ENCODE peak calls at places on chromosomes 5 and 9, in nine cellular contexts. X is upper lobe of right lung, D is right cardiac atrium, W is mucosa of descending colon, U is PC-3, E is left lung, H is thoracic aorta, N is right lobe of liver, T is A549. L is an unnamed sample. For H3K4me1, the result is how much of the 10 kb centered on the place peaks cover.

GRCh38 chr9:37806271-37806670 is 5.7 kb downstream of the DCAF10 start:
- ATAC-seq in D (no peak), X (no peak), U (no peak), W (peak), T (peak), E (no peak), N (no peak), H (no peak), L (no peak)

GRCh38 chr5:1315018-1315708 is 20.3 kb upstream of the TERT start:
- ATAC-seq in T (no peak), W (peak), E (no peak), N (no peak), U (no peak), H (no peak), D (no peak), X (no peak), L (no peak)

GRCh38 chr9:136052991-136053756 is 41.9 kb downstream of the NACC2 start:
- ATAC-seq in W (peak), H (no peak), D (peak), N (no peak), X (no peak), U (no peak), T (peak), E (peak), L (no peak)

GRCh38 chr5:95927927-95928723 is 33.5 kb downstream of the ELL2 start:
- ATAC-seq in E (no peak), H (no peak), X (no peak), T (no peak), D (no peak), W (no peak), N (no peak), U (no peak), L (no peak)

GRCh38 chr5:118407958-118408357 is 580.4 kb downstream of the DTWD2 start:
- ATAC-seq in T (no peak), N (no peak), E (no peak), X (no peak), U (no peak), D (no peak), W (no peak), H (no peak), L (no peak)

GRCh38 chr5:34524123-34524522 is 132.0 kb upstream of the RAI14 start:
- ATAC-seq in W (peak), T (peak), X (peak), N (no peak), E (peak), H (peak), U (peak), D (no peak), L (no peak)

GRCh38 chr5:128644863-128645262 is 106.8 kb upstream of the FBN2 start:
- ATAC-seq in H (no peak), D (no peak), E (no peak), U (peak), X (no peak), N (no peak), T (no peak), W (no peak), L (no peak)

GRCh38 chr5:26569929-26570258 is 468.5 kb downstream of the CDH9 start:
- ATAC-seq in W (no peak), T (no peak), H (no peak), D (no peak), N (peak), E (no peak), X (peak), U (no peak), L (no peak)

GRCh38 chr5:14945450-14945849 is 73.9 kb upstream of the ANKH start:
- ATAC-seq in N (no peak), W (no peak), E (no peak), X (no peak), T (no peak), H (no peak), D (no peak), U (no peak), L (no peak)

GRCh38 chr9:95511232-95511951 is 5.4 kb downstream of the PTCH1 start:
- ATAC-seq in E (peak), W (peak), H (no peak), X (peak), U (peak), D (peak), T (no peak), N (peak), L (peak)

GRCh38 chr5:82684153-82684552 is 393.0 kb downstream of the TMEM167A start:
- ATAC-seq in U (no peak), T (no peak), D (peak), X (no peak), W (no peak), E (no peak), H (no peak), N (no peak), L (no peak)

GRCh38 chr5:119288364-119289047 is 67.3 kb upstream of the TNFAIP8 start:
- ATAC-seq in N (no peak), T (no peak), W (no peak), U (no peak), X (no peak), D (no peak), H (no peak), E (no peak), L (no peak)

GRCh38 chr5:110900829-110901228 is 162.0 kb downstream of the SLC25A46 start:
- ATAC-seq in U (peak), D (no peak), T (no peak), E (no peak), H (no peak), W (no peak), X (no peak), N (no peak), L (no peak)

GRCh38 chr5:97550164-97550563 is 367.1 kb upstream of the RIOK2 start:
- ATAC-seq in X (no peak), E (no peak), W (no peak), H (no peak), U (peak), N (no peak), T (no peak), D (no peak), L (no peak)

GRCh38 chr5:56460681-56461191 is 227.6 kb upstream of the ANKRD55 start:
- ATAC-seq in X (no peak), T (no peak), E (no peak), W (no peak), U (no peak), H (no peak), N (no peak), D (peak), L (no peak)

GRCh38 chr5:150658121-150658520 is 2.9 kb upstream of the MYOZ3 start:
- ATAC-seq in X (no peak), W (no peak), U (no peak), E (no peak), H (no peak), T (no peak), D (no peak), N (peak), L (no peak)

GRCh38 chr9:70589571-70590263 is 175.3 kb upstream of the KLF9 start:
- ATAC-seq in N (no peak), W (peak), U (no peak), D (peak), T (no peak), E (peak), H (peak), X (peak), L (peak)

GRCh38 chr5:175681975-175682354 is 24.1 kb downstream of the HRH2 start:
- ATAC-seq in N (no peak), U (no peak), H (no peak), E (no peak), W (no peak), T (no peak), X (no peak), D (peak), L (no peak)

GRCh38 chr9:6051511-6051950 is 36.1 kb upstream of the RANBP6 start:
- ATAC-seq in H (no peak), W (no peak), D (no peak), X (no peak), U (no peak), T (no peak), N (no peak), E (no peak), L (no peak)

GRCh38 chr5:127587246-127587917 is 61.5 kb upstream of the CTXN3 start:
- ATAC-seq in H (no peak), U (no peak), D (no peak), T (no peak), W (peak), X (no peak), N (no peak), E (no peak), L (no peak)

GRCh38 chr9:23492126-23493002 is 333.7 kb downstream of the ELAVL2 start:
- ATAC-seq in E (peak), N (peak), H (no peak), W (peak), U (peak), X (peak), D (peak), T (peak), L (no peak)

GRCh38 chr5:79135790-79136553 is 24.4 kb downstream of the BHMT start:
- ATAC-seq in T (no peak), H (no peak), U (no peak), W (no peak), D (no peak), E (no peak), X (no peak), N (peak), L (no peak)

GRCh38 chr5:171388816-171389168 is 1.1 kb downstream of the NPM1 start:
- ATAC-seq in D (no peak), N (no peak), U (no peak), H (no peak), E (no peak), T (no peak), W (no peak), X (no peak), L (no peak)

GRCh38 chr9:127854169-127854833 is at the start of gene ENG:
- ATAC-seq in X (peak), U (peak), E (peak), T (peak), H (no peak), W (peak), N (peak), D (peak), L (peak)

GRCh38 chr9:2179557-2179956 is 164.4 kb downstream of the SMARCA2 start:
- ATAC-seq in D (peak), U (no peak), X (no peak), E (no peak), H (no peak), W (no peak), T (no peak), N (no peak), L (no peak)

GRCh38 chr9:114299286-114300152 is 23.4 kb upstream of the ORM1 start:
- ATAC-seq in H (no peak), D (peak), U (no peak), W (no peak), X (no peak), T (no peak), E (no peak), N (peak), L (no peak)

GRCh38 chr9:137168575-137168906 is 1.3 kb downstream of the LRRC26 start:
- ATAC-seq in N (no peak), X (no peak), U (peak), W (peak), E (peak), D (no peak), T (peak), H (no peak), L (no peak)

GRCh38 chr5:180352116-180352975 is 790 bp downstream of the GFPT2 start:
- ATAC-seq in T (peak), U (peak), E (no peak), H (peak), D (peak), X (peak), W (peak), N (peak), L (peak)

GRCh38 chr9:114271556-114272510 is 51.1 kb upstream of the ORM1 start:
- ATAC-seq in W (peak), H (peak), X (peak), N (peak), E (peak), U (no peak), D (peak), T (no peak), L (no peak)

GRCh38 chr9:32776201-32776600 is 7.1 kb upstream of the TMEM215 start:
- ATAC-seq in U (no peak), W (no peak), T (no peak), N (no peak), D (no peak), E (no peak), X (no peak), H (no peak), L (no peak)

GRCh38 chr5:9168791-9169611 is 376.9 kb downstream of the SEMA5A start:
- ATAC-seq in X (no peak), H (no peak), N (no peak), T (no peak), D (no peak), E (no peak), U (peak), W (peak), L (no peak)

GRCh38 chr9:7336356-7337075 is 463.1 kb downstream of the DMAC1 start:
- ATAC-seq in U (no peak), H (no peak), D (peak), X (peak), T (no peak), E (no peak), W (peak), N (no peak), L (peak)

GRCh38 chr9:83937861-83938455 is 16.7 kb upstream of the KIF27 start:
- ATAC-seq in N (peak), W (peak), E (peak), H (peak), D (peak), U (peak), X (peak), T (peak), L (peak)

GRCh38 chr5:54761213-54761701 is 224.1 kb downstream of the ESM1 start:
- ATAC-seq in D (peak), E (peak), H (no peak), X (no peak), W (peak), U (no peak), T (peak), N (no peak), L (peak)

GRCh38 chr9:99803694-99804093 is 18.0 kb upstream of the NR4A3 start:
- ATAC-seq in H (no peak), U (no peak), W (no peak), N (no peak), D (no peak), T (no peak), E (no peak), X (no peak), L (no peak)

GRCh38 chr9:14183001-14183400 is 130.9 kb downstream of the NFIB start:
- ATAC-seq in W (no peak), H (no peak), U (no peak), X (no peak), E (no peak), D (no peak), N (no peak), T (no peak), L (no peak)
- H3K4me1 ChIP-seq in W (under half), H (half or more), U (under half), X (under half), E (under half), D (under half), N (under half), T (under half), L (half or more)

GRCh38 chr5:158952951-158953350 is 146.8 kb downstream of the EBF1 start:
- ATAC-seq in W (no peak), U (no peak), H (no peak), N (no peak), T (no peak), E (no peak), X (no peak), D (no peak), L (no peak)

GRCh38 chr5:158953929-158954534 is 145.7 kb downstream of the EBF1 start:
- ATAC-seq in D (no peak), T (no peak), N (no peak), U (no peak), H (no peak), W (peak), E (no peak), X (no peak), L (no peak)

GRCh38 chr5:158957196-158957595 is 142.5 kb downstream of the EBF1 start:
- ATAC-seq in E (no peak), W (no peak), N (no peak), D (no peak), T (no peak), H (no peak), U (no peak), X (no peak), L (no peak)

GRCh38 chr5:158958048-158958994 is 141.4 kb downstream of the EBF1 start:
- ATAC-seq in W (peak), X (no peak), T (no peak), N (no peak), E (no peak), D (no peak), U (no peak), H (no peak), L (no peak)

DNA sequence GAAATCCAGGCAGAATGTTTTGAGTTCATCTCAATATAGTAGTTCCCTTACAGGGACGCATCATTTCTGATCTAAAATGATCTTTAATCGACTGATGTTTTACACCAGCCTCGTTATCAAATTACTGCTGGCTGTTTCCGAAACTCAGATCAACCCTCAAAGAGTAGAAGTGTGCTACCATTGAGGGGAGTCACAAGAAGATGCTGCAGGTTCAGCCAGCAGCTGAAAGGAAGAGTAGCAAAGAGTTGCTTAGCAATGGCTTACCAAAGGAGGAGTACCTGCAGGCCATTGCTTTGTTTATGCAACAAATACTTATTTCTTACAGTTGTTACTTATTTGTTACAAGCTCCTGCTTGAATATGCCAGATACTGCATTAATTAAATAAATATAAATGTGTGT is 144.1 kb downstream of the EBF1 start:
- ATAC-seq in D (no peak), H (no peak), T (no peak), E (no peak), U (no peak), N (no peak), X (no peak), W (no peak), L (no peak)
- H3K4me1 ChIP-seq in D (under half), H (under half), T (under half), E (under half), U (under half), N (under half), X (under half), W (under half), L (under half)

GRCh38 chr5:124732349-124732875 is 14.0 kb downstream of the ZNF608 start:
- ATAC-seq in X (no peak), W (no peak), H (no peak), U (no peak), N (no peak), E (no peak), D (no peak), T (no peak), L (no peak)
- H3K4me1 ChIP-seq in X (under half), W (under half), H (under half), U (under half), N (under half), E (under half), D (under half), T (under half), L (under half)

DNA sequence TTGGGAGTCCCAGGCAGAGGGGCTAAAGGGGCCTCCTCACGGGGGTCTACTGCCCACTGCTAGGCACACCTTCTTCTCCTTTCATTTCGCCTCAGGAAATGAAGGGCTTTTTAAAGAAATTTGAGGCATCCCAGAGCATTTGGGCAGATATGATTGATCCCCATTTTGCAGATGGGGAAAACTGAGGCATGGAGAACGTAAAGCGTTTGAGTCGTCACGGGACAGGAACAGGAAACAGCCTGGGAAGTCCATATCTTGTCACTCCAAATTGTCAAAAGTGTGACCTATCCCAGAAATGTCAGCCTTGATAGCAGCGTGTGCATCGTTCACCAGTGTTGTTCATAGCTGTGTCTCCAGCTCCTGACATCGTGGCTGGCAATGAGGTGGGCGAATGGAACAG is 98.2 kb downstream of the DAB2IP start:
- ATAC-seq in X (no peak), E (no peak), W (no peak), U (no peak), H (no peak), D (no peak), N (no peak), T (no peak), L (no peak)
- H3K4me1 ChIP-seq in X (half or more), E (half or more), W (under half), U (under half), H (half or more), D (half or more), N (under half), T (under half), L (under half)

GRCh38 chr5:178162481-178162880 is 8.8 kb upstream of the NHP2 start:
- ATAC-seq in U (no peak), X (no peak), N (no peak), E (no peak), W (no peak), H (no peak), T (no peak), D (no peak), L (no peak)
- H3K4me1 ChIP-seq in U (under half), X (under half), N (under half), E (under half), W (under half), H (under half), T (under half), D (under half), L (under half)

GRCh38 chr5:149584106-149584505 is 2.8 kb downstream of the ARHGEF37 start:
- ATAC-seq in D (no peak), W (no peak), U (no peak), N (no peak), H (no peak), E (no peak), T (no peak), X (no peak), L (no peak)
- H3K4me1 ChIP-seq in D (under half), W (under half), U (under half), N (under half), H (half or more), E (under half), T (under half), X (under half), L (under half)

GRCh38 chr5:133746834-133747233 is 134.5 kb upstream of the FSTL4 start:
- ATAC-seq in T (peak), D (no peak), E (no peak), N (no peak), H (no peak), X (peak), U (no peak), W (no peak), L (no peak)

GRCh38 chr5:133742370-133743036 is 130.2 kb upstream of the FSTL4 start:
- ATAC-seq in E (no peak), X (no peak), U (no peak), W (no peak), T (peak), H (no peak), D (no peak), N (no peak), L (no peak)

GRCh38 chr5:133744909-133745308 is 132.6 kb upstream of the FSTL4 start:
- ATAC-seq in N (no peak), T (no peak), D (no peak), X (no peak), U (no peak), H (no peak), W (no peak), E (no peak), L (no peak)

GRCh38 chr5:133741818-133742355 is 129.5 kb upstream of the FSTL4 start:
- ATAC-seq in W (no peak), E (no peak), N (no peak), U (no peak), D (no peak), H (no peak), T (no peak), X (no peak), L (no peak)

GRCh38 chr5:133744030-133744645 is 131.8 kb upstream of the FSTL4 start:
- ATAC-seq in X (peak), D (no peak), E (no peak), H (no peak), W (no peak), T (no peak), N (no peak), U (no peak), L (no peak)
- H3K4me1 ChIP-seq in X (under half), D (under half), E (under half), H (under half), W (under half), T (under half), N (under half), U (under half), L (under half)

GRCh38 chr5:139833525-139833924 is 37.9 kb downstream of the PSD2 start:
- ATAC-seq in W (no peak), E (no peak), H (no peak), U (no peak), T (no peak), N (no peak), D (no peak), X (no peak), L (no peak)
- H3K4me1 ChIP-seq in W (under half), E (under half), H (under half), U (under half), T (under half), N (under half), D (under half), X (under half), L (under half)

GRCh38 chr5:117093653-117094052 is 519.0 kb upstream of the SEMA6A start:
- ATAC-seq in H (no peak), E (no peak), X (no peak), N (peak), D (no peak), U (no peak), T (no peak), W (no peak), L (no peak)
- H3K4me1 ChIP-seq in H (under half), E (under half), X (under half), N (under half), D (under half), U (under half), T (under half), W (under half), L (under half)

L was measured in gastroesophageal sphincter.